ENCODE peak calls at places on chromosomes 2 and 18, in eight cellular contexts. F is hepatocyte, H is GM23248, M is HCT116, P is SK-N-SH, W is GM23338, Y is OCI-LY7, Z is MM.1S. A is an unnamed sample.

GRCh38 chr2:237604960-237605359 is 14.4 kb upstream of the RAB17 start:
- DNase-seq in F (no peak), H (peak; percentile 45), M (peak; percentile 18), P (no peak), W (no peak), Y (no peak), Z (no peak), A (no peak)

GRCh38 chr2:178882666-178883440 is 75.6 kb upstream of the TTN start:
- DNase-seq in F (no peak), H (peak; percentile 82), M (no peak), P (no peak), W (no peak), Y (no peak), Z (no peak), A (no peak)

GRCh38 chr2:220949476-220949875 is 622.6 kb downstream of the EPHA4 start:
- DNase-seq in F (no peak), H (no peak), M (no peak), P (no peak), W (peak; percentile 13), Y (no peak), Z (no peak), A (no peak)

GRCh38 chr2:44945676-44946427 is 4.3 kb downstream of the SIX3 start:
- DNase-seq in F (no peak), H (no peak), M (no peak), P (peak; percentile 50), W (peak; percentile 70), Y (no peak), Z (no peak), A (no peak)

GRCh38 chr2:236745420-236746210 is 176.0 kb downstream of the ACKR3 start:
- DNase-seq in F (peak; percentile 78), H (peak; percentile 92), M (no peak), P (no peak), W (peak; percentile 11), Y (no peak), Z (no peak), A (peak; percentile 50)

GRCh38 chr18:12946549-12947354 is 1.1 kb upstream of the SEH1L start:
- DNase-seq in F (peak; percentile 62), H (peak; percentile 86), M (peak; percentile 38), P (peak; percentile 36), W (peak; percentile 76), Y (peak; percentile 35), Z (peak; percentile 21), A (peak; percentile 73)

GRCh38 chr2:10659898-10660568 is 29.7 kb downstream of the NOL10 start:
- DNase-seq in F (peak; percentile 80), H (peak; percentile 86), M (peak; percentile 49), P (peak; percentile 70), W (peak; percentile 63), Y (no peak), Z (no peak), A (peak; percentile 70)

GRCh38 chr2:25885933-25886332 is 7.6 kb upstream of the ASXL2 start:
- DNase-seq in F (peak; percentile 21), H (peak; percentile 78), M (no peak), P (no peak), W (no peak), Y (no peak), Z (no peak), A (no peak)

GRCh38 chr18:71797554-71797953 is 746.6 kb downstream of the CBLN2 start:
- DNase-seq in F (no peak), H (no peak), M (no peak), P (no peak), W (no peak), Y (no peak), Z (no peak), A (no peak)

GRCh38 chr2:39378968-39379367 is 58.1 kb downstream of the MAP4K3 start:
- DNase-seq in F (no peak), H (peak; percentile 66), M (no peak), P (no peak), W (no peak), Y (no peak), Z (no peak), A (no peak)

GRCh38 chr2:43039376-43040080 is 186.9 kb downstream of the ZFP36L2 start:
- DNase-seq in F (no peak), H (no peak), M (no peak), P (no peak), W (no peak), Y (no peak), Z (no peak), A (no peak)

GRCh38 chr2:72173640-72174321 is 26.1 kb upstream of the CYP26B1 start:
- DNase-seq in F (no peak), H (no peak), M (no peak), P (peak; percentile 48), W (peak; percentile 15), Y (no peak), Z (no peak), A (no peak)

DNA sequence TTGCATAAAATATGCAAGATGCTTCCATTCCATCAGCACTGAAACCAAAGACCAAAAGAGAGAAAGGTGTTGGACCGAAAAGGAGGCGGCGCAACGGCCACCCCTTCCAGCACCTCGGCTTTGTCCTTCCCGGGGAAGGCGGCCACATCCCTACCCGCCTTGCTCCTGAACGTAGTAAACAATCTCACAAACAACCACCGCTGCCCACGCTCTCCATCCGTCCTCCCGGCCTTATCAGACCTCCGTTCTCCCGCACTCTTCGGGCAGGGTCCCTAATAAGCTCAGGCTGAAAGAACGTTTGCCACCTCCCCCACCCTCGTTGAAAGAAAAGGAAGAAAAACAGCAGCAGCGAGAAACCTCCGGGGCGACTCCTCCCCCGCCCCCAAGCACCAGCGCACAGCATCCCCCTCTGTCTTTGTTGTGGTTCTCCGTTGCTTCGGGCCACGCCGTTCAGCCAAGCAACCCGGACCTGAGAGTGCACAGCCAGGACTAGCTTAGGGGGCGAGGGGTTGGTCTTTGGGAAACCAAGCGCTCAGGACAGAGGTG is 4.4 kb downstream of the EVX2 start:
- DNase-seq in F (no peak), H (no peak), M (no peak), P (peak; percentile 52), W (peak; percentile 70), Y (no peak), Z (no peak), A (peak; percentile 62)
- H3K4me2 ChIP-seq in F (peak overlapping the region; percentile 84), H (peak overlapping the region; percentile 70), M (peak overlapping the region; percentile 61), P (peak overlapping the region; percentile 15), W (peak overlapping the region; percentile 91), Y (no peak overlapping the region), Z (no peak overlapping the region), A (peak overlapping the region; percentile 61)

GRCh38 chr2:70085711-70086277 is 1.5 kb upstream of the PCBP1 start:
- DNase-seq in F (no peak), H (peak; percentile 28), M (no peak), P (no peak), W (peak; percentile 34), Y (peak; percentile 41), Z (peak; percentile 48), A (no peak)

GRCh38 chr2:70084973-70085710 is 2.1 kb upstream of the PCBP1 start:
- DNase-seq in F (peak; percentile 84), H (no peak), M (peak; percentile 65), P (no peak), W (peak; percentile 98), Y (peak; percentile 83), Z (peak; percentile 89), A (no peak)

GRCh38 chr2:70087703-70088507 is 628 bp downstream of the PCBP1 start:
- DNase-seq in F (peak; percentile 63), H (peak; percentile 83), M (no peak), P (peak; percentile 65), W (peak; percentile 52), Y (peak; percentile 61), Z (peak; percentile 39), A (peak; percentile 67)

GRCh38 chr2:70086838-70087702 is at the start of gene PCBP1:
- DNase-seq in F (peak; percentile 97), H (peak; percentile 97), M (peak; percentile 90), P (peak; percentile 99), W (peak; percentile 96), Y (peak; percentile 95), Z (peak; percentile 92), A (peak; percentile 95)

GRCh38 chr2:70086278-70086837 is 919 bp upstream of the PCBP1 start:
- DNase-seq in F (peak; percentile 84), H (peak; percentile 93), M (peak; percentile 61), P (peak; percentile 75), W (peak; percentile 80), Y (peak; percentile 89), Z (peak; percentile 85), A (peak; percentile 88)
- TF ChIP-seq EZH2phosphoT487 in F (no peak), H (no peak), M (no peak), P (no peak), W (no peak), Y (no peak), Z (no peak), A (no peak)

GRCh38 chr2:55408946-55409868 is 10.4 kb downstream of the CCDC88A start:
- DNase-seq in F (no peak), H (peak; percentile 60), M (no peak), P (no peak), W (peak; percentile 24), Y (no peak), Z (no peak), A (no peak)

GRCh38 chr2:55403177-55403998 is 16.3 kb downstream of the CCDC88A start:
- DNase-seq in F (no peak), H (no peak), M (no peak), P (no peak), W (no peak), Y (no peak), Z (no peak), A (no peak)

DNA sequence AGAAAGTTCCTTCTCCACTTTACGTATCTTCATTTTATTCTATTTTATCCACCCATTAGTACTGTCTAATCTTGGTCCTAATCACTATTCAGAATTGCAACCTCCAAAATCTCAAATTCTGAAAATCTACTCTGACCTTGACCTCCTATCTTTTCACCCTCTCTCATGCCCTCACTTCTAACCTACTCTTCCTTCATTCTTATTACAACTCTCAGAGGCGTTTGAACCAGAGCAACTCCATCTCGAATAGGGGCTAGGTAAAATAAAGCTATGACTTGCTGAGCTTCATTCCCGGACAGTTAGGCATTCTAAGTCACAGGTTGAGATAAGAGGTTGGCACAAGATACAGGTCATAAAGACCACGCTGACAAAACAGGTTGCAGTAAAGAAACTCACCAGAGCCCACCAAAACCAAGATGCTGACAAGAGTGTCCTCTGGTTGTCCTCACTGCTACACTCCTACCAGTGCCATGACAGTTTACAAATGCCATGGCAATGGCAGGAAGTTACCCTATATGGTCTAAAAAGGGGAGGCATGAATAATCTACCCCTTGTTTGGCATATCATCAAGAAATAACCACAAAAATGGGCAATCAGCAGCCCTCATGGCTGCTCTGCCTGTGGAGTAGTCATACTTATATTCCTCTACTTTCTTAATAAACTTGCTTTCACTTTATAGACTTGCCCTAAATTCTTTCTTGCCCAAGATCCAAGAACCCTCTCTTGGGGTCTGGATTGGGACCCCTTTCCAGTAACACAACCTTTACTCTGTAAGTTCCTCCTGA is 11.4 kb downstream of the CCDC88A start:
- DNase-seq in F (no peak), H (peak; percentile 68), M (no peak), P (no peak), W (no peak), Y (no peak), Z (no peak), A (no peak)
- H3K4me2 ChIP-seq in F (no peak overlapping the region), H (peak overlapping the region; percentile 87), M (no peak overlapping the region), P (peak overlapping the region; percentile 67), W (peak overlapping the region; percentile 72), Y (peak overlapping the region; percentile 33), Z (no peak overlapping the region), A (no peak overlapping the region)

GRCh38 chr18:8045160-8045885 is 478.2 kb downstream of the PTPRM start:
- DNase-seq in F (no peak), H (peak; percentile 4), M (no peak), P (no peak), W (no peak), Y (no peak), Z (no peak), A (no peak)
- TF ChIP-seq EZH2phosphoT487 in F (no peak), H (no peak), M (no peak), P (no peak), W (no peak), Y (no peak), Z (no peak), A (no peak)

A was measured in neural progenitor cell.